ENCODE peak calls at places on chromosomes 2 and 18, in four cellular contexts. H, I, U and V are unnamed samples.

GRCh38 chr2:128260239-128261138 is 58.2 kb downstream of the HS6ST1 start:
- DNase-seq in H (peak), I (peak), U (peak), V (peak)

GRCh38 chr2:184596819-184597411 is 1.4 kb upstream of the ZNF804A start:
- DNase-seq in H (peak), I (no peak), U (no peak), V (no peak)

GRCh38 chr2:26570083-26570430 is 71.1 kb downstream of the CIB4 start:
- DNase-seq in H (no peak), I (no peak), U (no peak), V (no peak)

GRCh38 chr18:48374423-48375149 is 34.6 kb downstream of the ZBTB7C start:
- DNase-seq in H (peak), I (no peak), U (no peak), V (no peak)

GRCh38 chr2:240111253-240111652 is 24.9 kb downstream of the COPS9 start:
- DNase-seq in H (peak), I (no peak), U (no peak), V (no peak)

GRCh38 chr2:18603867-18604572 is 14.7 kb upstream of the NT5C1B start:
- DNase-seq in H (no peak), I (no peak), U (no peak), V (no peak)

GRCh38 chr2:150209746-150210145 is 277.7 kb downstream of the RND3 start:
- DNase-seq in H (no peak), I (no peak), U (no peak), V (no peak)

GRCh38 chr2:83943265-83943664 is 515.8 kb downstream of the SUCLG1 start:
- DNase-seq in H (no peak), I (no peak), U (no peak), V (no peak)

GRCh38 chr2:198137733-198138132 is 333.3 kb downstream of the PLCL1 start:
- DNase-seq in H (no peak), I (no peak), U (no peak), V (no peak)

GRCh38 chr2:8148260-8148880 is 533.5 kb upstream of the ID2 start:
- DNase-seq in H (peak), I (peak), U (no peak), V (no peak)

GRCh38 chr2:57842531-57842930 is 204.1 kb upstream of the VRK2 start:
- DNase-seq in H (peak), I (no peak), U (no peak), V (no peak)

GRCh38 chr2:144304127-144304665 is 215.7 kb downstream of the ZEB2 start:
- DNase-seq in H (no peak), I (no peak), U (no peak), V (no peak)

GRCh38 chr2:196592331-196592911 is 47.1 kb upstream of the CCDC150 start:
- DNase-seq in H (peak), I (no peak), U (peak), V (no peak)

GRCh38 chr2:56687169-56687568 is 503.4 kb downstream of the CCDC85A start:
- DNase-seq in H (peak), I (no peak), U (no peak), V (no peak)

GRCh38 chr2:79799744-79800143 is 286.9 kb downstream of the CTNNA2 start:
- DNase-seq in H (no peak), I (no peak), U (no peak), V (no peak)

GRCh38 chr2:111227716-111228141 is 107.0 kb downstream of the BCL2L11 start:
- DNase-seq in H (peak), I (no peak), U (no peak), V (no peak)

GRCh38 chr2:118940486-118941120 is 1.4 kb upstream of the MARCO start:
- DNase-seq in H (no peak), I (no peak), U (peak), V (no peak)

GRCh38 chr2:41194235-41194634 is 742.3 kb upstream of the SLC8A1 start:
- DNase-seq in H (peak), I (no peak), U (peak), V (no peak)

GRCh38 chr2:726158-726557 is 49.0 kb upstream of the TMEM18 start:
- DNase-seq in H (no peak), I (no peak), U (no peak), V (no peak)

GRCh38 chr2:45331034-45331786 is 279.9 kb downstream of the SRBD1 start:
- DNase-seq in H (no peak), I (no peak), U (no peak), V (peak)

GRCh38 chr2:239930378-239930777 is 94.8 kb downstream of the NDUFA10 start:
- DNase-seq in H (no peak), I (no peak), U (peak), V (peak)

GRCh38 chr18:65468881-65469280 is 281.9 kb upstream of the CDH7 start:
- DNase-seq in H (no peak), I (no peak), U (no peak), V (no peak)

GRCh38 chr2:197075754-197076337 is 149.3 kb upstream of the PGAP1 start:
- DNase-seq in H (peak), I (no peak), U (no peak), V (no peak)

GRCh38 chr18:68763082-68763481 is 34.8 kb upstream of the CCDC102B start:
- DNase-seq in H (peak), I (no peak), U (no peak), V (no peak)

GRCh38 chr2:241814571-241815476 is 5.8 kb downstream of the NEU4 start:
- DNase-seq in H (no peak), I (no peak), U (no peak), V (peak)

GRCh38 chr18:48133675-48134251 is 203.3 kb upstream of the SMAD2 start:
- DNase-seq in H (peak), I (no peak), U (no peak), V (peak)

GRCh38 chr2:197810023-197810422 is 5.6 kb downstream of the PLCL1 start:
- DNase-seq in H (no peak), I (no peak), U (no peak), V (no peak)

GRCh38 chr2:120476141-120476540 is 130.2 kb downstream of the INHBB start:
- DNase-seq in H (no peak), I (no peak), U (no peak), V (no peak)

GRCh38 chr18:22182884-22183610 is 13.7 kb downstream of the GATA6 start:
- DNase-seq in H (no peak), I (no peak), U (no peak), V (no peak)

GRCh38 chr2:166090900-166091299 is 36.9 kb downstream of the SCN1A start:
- DNase-seq in H (peak), I (no peak), U (no peak), V (no peak)

GRCh38 chr2:128196026-128196822 is 105.2 kb downstream of the UGGT1 start:
- DNase-seq in H (peak), I (no peak), U (no peak), V (peak)

GRCh38 chr2:143254108-143254507 is 124.9 kb downstream of the ARHGAP15 start:
- DNase-seq in H (no peak), I (no peak), U (no peak), V (no peak)

GRCh38 chr18:3624818-3625716 is 175.1 kb downstream of the TGIF1 start:
- DNase-seq in H (peak), I (peak), U (no peak), V (no peak)

GRCh38 chr2:152762202-152762601 is 43.8 kb downstream of the ARL6IP6 start:
- DNase-seq in H (peak), I (peak), U (no peak), V (no peak)

GRCh38 chr2:197165020-197165419 is 145.6 kb downstream of the ANKRD44 start:
- DNase-seq in H (no peak), I (no peak), U (no peak), V (no peak)

GRCh38 chr2:182824759-182825143 is 41.7 kb downstream of the FRZB start:
- DNase-seq in H (no peak), I (no peak), U (no peak), V (no peak)

GRCh38 chr18:54149078-54149697 is 75.3 kb downstream of the MBD2 start:
- DNase-seq in H (peak), I (peak), U (no peak), V (no peak)

GRCh38 chr2:236607471-236608307 is 38.1 kb downstream of the ACKR3 start:
- DNase-seq in H (peak), I (no peak), U (no peak), V (no peak)

GRCh38 chr2:69582582-69583176 is 60.9 kb downstream of the AAK1 start:
- DNase-seq in H (peak), I (no peak), U (no peak), V (no peak)

GRCh38 chr2:31440764-31441163 is 26.2 kb upstream of the XDH start:
- DNase-seq in H (peak), I (peak), U (no peak), V (no peak)

GRCh38 chr2:62661263-62661635 is 44.3 kb upstream of the EHBP1 start:
- DNase-seq in H (no peak), I (no peak), U (no peak), V (no peak)

GRCh38 chr2:62657752-62658151 is 47.8 kb upstream of the EHBP1 start:
- DNase-seq in H (no peak), I (no peak), U (no peak), V (no peak)

GRCh38 chr2:62662131-62662530 is 43.4 kb upstream of the EHBP1 start:
- DNase-seq in H (no peak), I (no peak), U (no peak), V (no peak)

GRCh38 chr2:62660582-62661262 is 44.8 kb upstream of the EHBP1 start:
- DNase-seq in H (peak), I (peak), U (no peak), V (no peak)

GRCh38 chr2:62660087-62660486 is 45.4 kb upstream of the EHBP1 start:
- DNase-seq in H (no peak), I (no peak), U (no peak), V (no peak)
- H3K4me3 ChIP-seq in H (no peak), I (no peak), U (no peak), V (no peak)

GRCh38 chr2:115369380-115369779 is 926.9 kb downstream of the DPP10 start:
- DNase-seq in H (peak), I (no peak), U (no peak), V (no peak)
- H3K4me3 ChIP-seq in H (no peak), I (no peak), U (no peak), V (no peak)

GRCh38 chr2:105752691-105753090 is 8.0 kb downstream of the NCK2 start:
- DNase-seq in H (no peak), I (no peak), U (no peak), V (no peak)
- H3K4me3 ChIP-seq in H (no peak), I (no peak), U (no peak), V (no peak)

GRCh38 chr2:60440761-60441160 is 112.7 kb downstream of the BCL11A start:
- DNase-seq in H (no peak), I (no peak), U (no peak), V (no peak)

GRCh38 chr2:60441791-60442190 is 111.7 kb downstream of the BCL11A start:
- DNase-seq in H (no peak), I (peak), U (no peak), V (no peak)

GRCh38 chr2:60439219-60439974 is 114.1 kb downstream of the BCL11A start:
- DNase-seq in H (peak), I (no peak), U (peak), V (peak)

GRCh38 chr2:60438653-60439052 is 114.8 kb downstream of the BCL11A start:
- DNase-seq in H (no peak), I (no peak), U (peak), V (no peak)

DNA sequence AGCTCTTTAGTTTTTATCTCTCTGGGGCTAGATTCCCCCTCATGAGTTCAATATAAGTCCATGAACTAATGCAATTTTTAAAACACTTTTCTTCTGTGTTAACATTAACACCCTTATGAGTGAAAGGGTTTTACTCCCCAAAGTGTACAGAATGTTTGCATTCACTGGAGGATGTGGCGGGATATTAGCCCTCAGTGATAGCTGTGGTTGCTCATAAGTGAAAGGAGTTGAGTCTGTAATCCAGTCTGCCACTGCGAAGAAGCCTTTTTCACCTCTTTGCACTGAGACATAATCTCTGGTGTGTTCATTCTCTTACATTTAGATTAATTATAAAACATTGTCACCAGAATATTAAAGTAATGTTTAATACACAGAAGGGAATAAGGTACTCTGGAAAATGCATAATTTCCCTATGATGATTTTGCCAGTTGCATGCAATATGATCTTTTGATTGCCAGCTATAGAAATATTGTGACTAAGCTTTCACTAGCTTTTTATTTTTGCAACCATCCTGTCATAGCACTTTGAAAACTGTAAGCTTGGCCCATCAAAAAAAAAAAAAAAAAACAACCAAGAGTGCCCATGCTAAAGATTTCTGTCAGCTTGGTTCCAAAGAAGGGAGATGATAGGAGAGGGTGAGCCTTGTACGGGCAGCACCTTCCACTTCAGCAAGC is 113.2 kb downstream of the BCL11A start:
- DNase-seq in H (no peak), I (no peak), U (no peak), V (no peak)
- H3K4me3 ChIP-seq in H (no peak), I (no peak), U (no peak), V (no peak)

DNA sequence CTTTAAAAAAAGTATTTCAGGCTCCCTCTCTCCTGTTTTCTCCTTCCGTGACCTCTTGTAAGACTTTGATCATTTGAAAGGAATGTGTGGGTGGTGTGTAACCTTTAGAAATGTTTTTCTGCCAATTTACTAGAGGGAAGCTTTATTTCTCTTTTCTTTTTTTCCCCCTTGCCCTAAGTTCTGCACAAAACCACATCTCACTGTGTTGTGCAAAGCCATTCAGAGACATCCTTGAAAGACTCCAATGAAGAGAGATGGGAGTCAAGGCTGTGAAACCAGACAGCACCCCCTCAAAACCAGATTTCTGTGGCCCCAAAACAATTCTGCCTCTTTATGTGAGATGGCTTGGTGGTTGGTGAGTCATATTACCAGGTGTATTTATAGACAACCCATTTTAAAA is 184.6 kb upstream of the ERBB4 start:
- DNase-seq in H (no peak), I (no peak), U (no peak), V (no peak)
- H3K4me3 ChIP-seq in H (no peak), I (no peak), U (no peak), V (no peak)

GRCh38 chr2:38650012-38650411 is 15.9 kb upstream of the GALM start:
- DNase-seq in H (no peak), I (no peak), U (no peak), V (no peak)
- H3K4me3 ChIP-seq in H (no peak), I (no peak), U (no peak), V (no peak)

DNA sequence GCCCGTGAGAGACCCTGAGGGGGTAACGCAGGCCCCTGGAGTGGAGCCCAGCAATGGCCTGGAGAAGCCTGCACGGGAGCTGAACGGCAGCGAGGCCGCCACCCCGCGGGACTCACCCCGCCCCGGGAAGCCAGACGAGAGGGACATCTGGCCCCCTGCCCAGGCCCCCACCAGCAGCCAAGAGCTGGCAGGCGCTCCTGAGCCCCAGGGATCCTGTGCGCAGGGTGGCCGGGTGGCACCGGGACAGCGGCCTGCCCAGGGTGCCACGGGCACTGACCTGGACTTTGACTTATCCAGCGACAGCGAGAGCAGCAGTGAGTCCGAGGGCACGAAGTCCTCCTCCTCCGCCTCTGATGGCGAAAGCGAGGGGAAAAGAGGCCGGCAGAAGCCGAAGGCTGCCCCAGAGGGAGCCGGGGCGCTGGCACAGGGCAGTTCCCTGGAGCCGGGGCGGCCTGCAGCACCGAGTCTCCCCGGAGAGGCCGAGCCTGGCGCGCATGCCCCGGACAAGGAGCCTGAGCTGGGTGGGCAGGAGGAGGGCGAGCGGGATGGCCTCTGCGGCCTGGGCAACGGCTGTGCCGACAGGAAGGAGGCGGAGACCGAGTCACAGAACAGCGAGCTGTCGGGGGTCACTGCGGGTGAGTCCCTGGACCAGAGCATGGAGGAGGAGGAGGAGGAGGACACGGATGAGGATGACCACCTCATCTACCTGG is 35.1 kb downstream of the CTDP1 start:
- DNase-seq in H (no peak), I (no peak), U (no peak), V (no peak)
- H3K4me3 ChIP-seq in H (no peak), I (no peak), U (no peak), V (no peak)

GRCh38 chr2:10027931-10028330 is 15.4 kb upstream of the KLF11 start:
- DNase-seq in H (no peak), I (no peak), U (no peak), V (no peak)

GRCh38 chr2:10028988-10029874 is 14.1 kb upstream of the KLF11 start:
- DNase-seq in H (no peak), I (no peak), U (peak), V (peak)

GRCh38 chr2:10028407-10028987 is 14.9 kb upstream of the KLF11 start:
- DNase-seq in H (peak), I (no peak), U (no peak), V (no peak)

GRCh38 chr2:10030311-10030736 is 13.0 kb upstream of the KLF11 start:
- DNase-seq in H (no peak), I (no peak), U (no peak), V (no peak)

GRCh38 chr2:10029875-10030223 is 13.5 kb upstream of the KLF11 start:
- DNase-seq in H (no peak), I (no peak), U (no peak), V (no peak)
- H3K4me3 ChIP-seq in H (no peak), I (no peak), U (peak), V (no peak)